ENCODE peak calls at places on chromosome 21, in four cellular contexts. One of them, this sample, is unnamed. For H3K36me3, the result is how much of the 10 kb centered on the place peaks cover.

GRCh38 chr21:32800056-32800455 is 28.5 kb upstream of the PAXBP1 start:
- DNase-seq in Peyer's patch: no peak
- DNase-seq in GM23248: no peak
- DNase-seq in breast epithelium: no peak
- DNase-seq in this sample: no peak

GRCh38 chr21:18248171-18248570 is 3.5 kb downstream of the CHODL start:
- DNase-seq in Peyer's patch: no peak
- DNase-seq in GM23248: no peak
- DNase-seq in breast epithelium: no peak
- DNase-seq in this sample: no peak

GRCh38 chr21:33684068-33684467 is 41.8 kb downstream of the ITSN1 start:
- DNase-seq in Peyer's patch: no peak
- DNase-seq in GM23248: no peak
- DNase-seq in breast epithelium: no peak
- DNase-seq in this sample: no peak

GRCh38 chr21:32794643-32795042 is 23.1 kb upstream of the PAXBP1 start:
- DNase-seq in Peyer's patch: no peak
- DNase-seq in GM23248: no peak
- DNase-seq in breast epithelium: no peak
- DNase-seq in this sample: no peak

GRCh38 chr21:32585042-32585710 is at the start of gene TCP10L:
- DNase-seq in Peyer's patch: no peak
- DNase-seq in GM23248: no peak
- DNase-seq in breast epithelium: no peak
- DNase-seq in this sample: no peak

GRCh38 chr21:21439761-21440160 is 441.6 kb downstream of the NCAM2 start:
- DNase-seq in Peyer's patch: no peak
- DNase-seq in GM23248: no peak
- DNase-seq in breast epithelium: no peak
- DNase-seq in this sample: no peak

GRCh38 chr21:38413958-38414506 is 84.2 kb downstream of the ERG start:
- DNase-seq in Peyer's patch: no peak
- DNase-seq in GM23248: peak
- DNase-seq in breast epithelium: no peak
- DNase-seq in this sample: no peak

GRCh38 chr21:17513214-17514123 is 626 bp downstream of the CXADR start:
- DNase-seq in Peyer's patch: peak
- DNase-seq in GM23248: peak
- DNase-seq in breast epithelium: no peak
- DNase-seq in this sample: peak

GRCh38 chr21:16870116-16870515 is 642.7 kb upstream of the CXADR start:
- DNase-seq in Peyer's patch: no peak
- DNase-seq in GM23248: peak
- DNase-seq in breast epithelium: no peak
- DNase-seq in this sample: no peak

DNA sequence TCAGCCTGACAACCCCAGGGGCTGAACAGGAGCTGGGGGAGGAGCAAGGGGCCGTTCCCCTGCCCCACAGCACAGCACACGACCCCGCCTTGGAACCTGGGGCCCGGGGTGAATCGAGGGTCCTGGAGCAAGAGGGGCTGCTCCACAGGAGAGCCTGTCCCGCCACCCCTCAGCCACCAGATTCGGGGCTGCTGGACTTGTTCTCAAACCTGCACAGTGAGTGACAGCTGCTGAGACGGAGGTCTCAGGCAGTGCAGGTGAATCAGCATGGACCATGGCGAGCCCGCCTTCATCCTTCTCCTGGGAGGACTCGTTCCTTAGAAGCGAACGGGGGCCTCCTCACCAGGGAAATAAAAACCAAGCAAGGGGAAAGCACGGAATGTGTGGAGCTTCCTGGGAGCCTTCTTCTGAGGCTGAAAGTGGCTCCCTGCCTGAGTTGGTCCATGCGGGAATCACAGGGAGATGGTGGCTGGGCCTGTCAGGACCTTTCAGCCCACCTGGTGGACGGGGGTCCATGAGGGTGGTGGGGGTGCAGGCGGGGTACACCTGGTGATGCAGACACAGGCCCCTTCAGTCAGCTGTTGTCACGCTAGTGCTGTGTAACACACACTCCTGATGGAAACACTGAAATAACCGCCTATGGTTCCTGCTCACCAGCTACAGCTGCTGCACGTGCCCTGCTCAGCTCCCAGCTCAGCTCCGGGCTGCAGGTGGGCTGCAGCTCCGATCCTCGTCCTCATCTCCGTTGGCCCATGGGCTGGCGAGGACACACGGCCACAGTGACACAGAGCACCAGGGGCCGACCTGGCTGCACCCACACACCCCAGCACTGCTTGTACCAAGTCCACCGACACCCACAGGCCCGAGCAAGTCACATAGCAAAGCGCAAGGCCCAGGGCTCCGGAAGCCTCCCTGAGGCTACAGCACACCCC is 125.2 kb downstream of the SIK1 start:
- DNase-seq in Peyer's patch: no peak
- DNase-seq in GM23248: no peak
- DNase-seq in breast epithelium: no peak
- DNase-seq in this sample: no peak
- H3K36me3 ChIP-seq in Peyer's patch: under half
- H3K36me3 ChIP-seq in GM23248: under half
- H3K36me3 ChIP-seq in breast epithelium: under half
- H3K36me3 ChIP-seq in this sample: under half

GRCh38 chr21:34865922-34866271 is 183.2 kb downstream of the RUNX1 start:
- DNase-seq in Peyer's patch: no peak
- DNase-seq in GM23248: no peak
- DNase-seq in breast epithelium: no peak
- DNase-seq in this sample: no peak

GRCh38 chr21:34867785-34868184 is 181.3 kb downstream of the RUNX1 start:
- DNase-seq in Peyer's patch: no peak
- DNase-seq in GM23248: no peak
- DNase-seq in breast epithelium: no peak
- DNase-seq in this sample: no peak

GRCh38 chr21:34870246-34870645 is 178.9 kb downstream of the RUNX1 start:
- DNase-seq in Peyer's patch: no peak
- DNase-seq in GM23248: no peak
- DNase-seq in breast epithelium: no peak
- DNase-seq in this sample: no peak

GRCh38 chr21:34871026-34871908 is 177.8 kb downstream of the RUNX1 start:
- DNase-seq in Peyer's patch: no peak
- DNase-seq in GM23248: no peak
- DNase-seq in breast epithelium: no peak
- DNase-seq in this sample: no peak

GRCh38 chr21:34869541-34869940 is 179.6 kb downstream of the RUNX1 start:
- DNase-seq in Peyer's patch: no peak
- DNase-seq in GM23248: peak
- DNase-seq in breast epithelium: no peak
- DNase-seq in this sample: no peak
- H3K36me3 ChIP-seq in Peyer's patch: under half
- H3K36me3 ChIP-seq in GM23248: half or more
- H3K36me3 ChIP-seq in breast epithelium: under half
- H3K36me3 ChIP-seq in this sample: under half

GRCh38 chr21:25888711-25889110 is 153.9 kb downstream of the GABPA start:
- DNase-seq in Peyer's patch: no peak
- DNase-seq in GM23248: no peak
- DNase-seq in breast epithelium: no peak
- DNase-seq in this sample: no peak
- H3K36me3 ChIP-seq in Peyer's patch: under half
- H3K36me3 ChIP-seq in GM23248: under half
- H3K36me3 ChIP-seq in breast epithelium: under half
- H3K36me3 ChIP-seq in this sample: under half

DNA sequence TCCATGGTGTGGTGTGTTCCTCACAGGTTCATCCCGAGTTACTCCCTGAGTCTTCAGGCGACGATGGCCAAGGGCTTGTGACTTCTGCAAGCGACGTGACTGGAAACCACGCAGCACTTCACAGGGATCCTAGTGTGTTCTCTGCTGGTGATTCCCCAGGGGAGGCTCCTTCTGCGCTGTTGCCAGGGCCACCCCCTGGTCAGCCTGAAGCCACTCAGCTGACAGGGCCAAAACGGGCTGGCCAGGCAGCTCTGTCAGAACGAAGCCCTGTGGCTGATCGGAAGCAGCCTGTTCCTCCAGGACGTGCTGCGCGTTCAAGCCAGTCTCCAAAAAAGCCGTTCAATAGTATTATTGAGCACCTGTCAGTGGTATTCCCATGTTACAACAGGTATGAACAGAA is 71.5 kb downstream of the VPS26C start:
- DNase-seq in Peyer's patch: peak
- DNase-seq in GM23248: no peak
- DNase-seq in breast epithelium: no peak
- DNase-seq in this sample: no peak
- H3K36me3 ChIP-seq in Peyer's patch: under half
- H3K36me3 ChIP-seq in GM23248: under half
- H3K36me3 ChIP-seq in breast epithelium: under half
- H3K36me3 ChIP-seq in this sample: under half

GRCh38 chr21:34790834-34791233 is 122.0 kb downstream of the CLIC6 start:
- DNase-seq in Peyer's patch: no peak
- DNase-seq in GM23248: no peak
- DNase-seq in breast epithelium: no peak
- DNase-seq in this sample: no peak

GRCh38 chr21:34793471-34793870 is 124.7 kb downstream of the CLIC6 start:
- DNase-seq in Peyer's patch: no peak
- DNase-seq in GM23248: no peak
- DNase-seq in breast epithelium: no peak
- DNase-seq in this sample: no peak

GRCh38 chr21:34791776-34792503 is 123.1 kb downstream of the CLIC6 start:
- DNase-seq in Peyer's patch: no peak
- DNase-seq in GM23248: no peak
- DNase-seq in breast epithelium: no peak
- DNase-seq in this sample: no peak

GRCh38 chr21:34794686-34795085 is 125.9 kb downstream of the CLIC6 start:
- DNase-seq in Peyer's patch: no peak
- DNase-seq in GM23248: no peak
- DNase-seq in breast epithelium: no peak
- DNase-seq in this sample: no peak

DNA sequence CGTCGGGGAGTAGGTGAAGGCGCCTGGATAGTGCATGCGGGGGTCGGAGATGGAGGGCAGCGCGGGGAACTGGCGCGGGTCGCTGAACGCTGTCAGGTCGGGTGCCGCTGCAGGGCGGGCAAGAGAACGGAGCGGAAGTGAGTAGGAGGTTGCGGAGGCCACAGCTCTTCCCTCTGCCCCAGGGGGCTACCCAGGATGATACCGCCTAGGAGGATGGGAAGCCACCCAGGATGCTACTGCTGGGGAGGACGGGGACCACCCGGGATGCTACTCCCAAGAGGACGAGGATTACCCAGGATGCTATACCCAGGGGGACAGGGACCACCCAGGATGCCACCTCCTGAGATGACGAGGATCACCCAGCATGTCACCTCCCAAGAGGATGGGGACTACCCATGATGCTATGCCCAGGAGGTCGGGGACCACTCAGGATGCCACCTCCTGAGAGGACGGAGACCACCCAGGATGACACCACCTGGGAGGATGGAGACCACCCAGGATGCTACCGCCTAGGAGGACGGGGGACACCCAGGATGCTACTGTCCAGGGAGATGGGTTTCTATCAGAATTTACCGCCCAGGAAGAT is 123.8 kb downstream of the CLIC6 start:
- DNase-seq in Peyer's patch: no peak
- DNase-seq in GM23248: no peak
- DNase-seq in breast epithelium: no peak
- DNase-seq in this sample: no peak
- H3K36me3 ChIP-seq in Peyer's patch: under half
- H3K36me3 ChIP-seq in GM23248: half or more
- H3K36me3 ChIP-seq in breast epithelium: under half
- H3K36me3 ChIP-seq in this sample: under half

GRCh38 chr21:44967082-44968047 is 27.5 kb downstream of the SLX9 start:
- DNase-seq in Peyer's patch: no peak
- DNase-seq in GM23248: no peak
- DNase-seq in breast epithelium: no peak
- DNase-seq in this sample: no peak

GRCh38 chr21:44965251-44966022 is 25.6 kb downstream of the SLX9 start:
- DNase-seq in Peyer's patch: no peak
- DNase-seq in GM23248: peak
- DNase-seq in breast epithelium: no peak
- DNase-seq in this sample: no peak

GRCh38 chr21:44969066-44969649 is 29.3 kb downstream of the SLX9 start:
- DNase-seq in Peyer's patch: no peak
- DNase-seq in GM23248: no peak
- DNase-seq in breast epithelium: no peak
- DNase-seq in this sample: no peak

GRCh38 chr21:44964381-44964780 is 24.6 kb downstream of the SLX9 start:
- DNase-seq in Peyer's patch: no peak
- DNase-seq in GM23248: no peak
- DNase-seq in breast epithelium: no peak
- DNase-seq in this sample: no peak

GRCh38 chr21:44966135-44967081 is 26.6 kb downstream of the SLX9 start:
- DNase-seq in Peyer's patch: no peak
- DNase-seq in GM23248: no peak
- DNase-seq in breast epithelium: no peak
- DNase-seq in this sample: no peak
- H3K36me3 ChIP-seq in Peyer's patch: under half
- H3K36me3 ChIP-seq in GM23248: under half
- H3K36me3 ChIP-seq in breast epithelium: under half
- H3K36me3 ChIP-seq in this sample: under half

GRCh38 chr21:41232055-41232454 is 64.1 kb downstream of the BACE2 start:
- DNase-seq in Peyer's patch: peak
- DNase-seq in GM23248: no peak
- DNase-seq in breast epithelium: no peak
- DNase-seq in this sample: no peak

GRCh38 chr21:41229527-41230248 is 61.7 kb downstream of the BACE2 start:
- DNase-seq in Peyer's patch: no peak
- DNase-seq in GM23248: no peak
- DNase-seq in breast epithelium: no peak
- DNase-seq in this sample: no peak

GRCh38 chr21:41230530-41230929 is 62.6 kb downstream of the BACE2 start:
- DNase-seq in Peyer's patch: no peak
- DNase-seq in GM23248: no peak
- DNase-seq in breast epithelium: no peak
- DNase-seq in this sample: no peak

GRCh38 chr21:41228958-41229357 is 61.0 kb downstream of the BACE2 start:
- DNase-seq in Peyer's patch: no peak
- DNase-seq in GM23248: no peak
- DNase-seq in breast epithelium: no peak
- DNase-seq in this sample: no peak

GRCh38 chr21:41231060-41231459 is 63.1 kb downstream of the BACE2 start:
- DNase-seq in Peyer's patch: no peak
- DNase-seq in GM23248: no peak
- DNase-seq in breast epithelium: no peak
- DNase-seq in this sample: no peak
- H3K36me3 ChIP-seq in Peyer's patch: under half
- H3K36me3 ChIP-seq in GM23248: under half
- H3K36me3 ChIP-seq in breast epithelium: under half
- H3K36me3 ChIP-seq in this sample: under half

GRCh38 chr21:46426313-46427046 is 32.2 kb upstream of the DIP2A start:
- DNase-seq in Peyer's patch: no peak
- DNase-seq in GM23248: no peak
- DNase-seq in breast epithelium: no peak
- DNase-seq in this sample: no peak

GRCh38 chr21:46427516-46427915 is 31.2 kb upstream of the DIP2A start:
- DNase-seq in Peyer's patch: no peak
- DNase-seq in GM23248: no peak
- DNase-seq in breast epithelium: no peak
- DNase-seq in this sample: no peak

GRCh38 chr21:46428987-46429710 is 29.5 kb upstream of the DIP2A start:
- DNase-seq in Peyer's patch: no peak
- DNase-seq in GM23248: no peak
- DNase-seq in breast epithelium: no peak
- DNase-seq in this sample: no peak

GRCh38 chr21:46429754-46430681 is 28.7 kb upstream of the DIP2A start:
- DNase-seq in Peyer's patch: no peak
- DNase-seq in GM23248: no peak
- DNase-seq in breast epithelium: no peak
- DNase-seq in this sample: no peak

GRCh38 chr21:46428286-46428685 is 30.4 kb upstream of the DIP2A start:
- DNase-seq in Peyer's patch: no peak
- DNase-seq in GM23248: no peak
- DNase-seq in breast epithelium: no peak
- DNase-seq in this sample: no peak
- H3K36me3 ChIP-seq in Peyer's patch: under half
- H3K36me3 ChIP-seq in GM23248: under half
- H3K36me3 ChIP-seq in breast epithelium: under half
- H3K36me3 ChIP-seq in this sample: under half